ENCODE peak calls at places on chromosomes 2 and 18, in nine cellular contexts. R is IMR-90; V is sigmoid colon; H is neuronal stem cell; S is tibial nerve; Y is H1; Q is GM23338; X is tibial artery; W is CD8-positive, alpha-beta memory T cell. N is an unnamed sample.
A peak's percentile ranks its signal among the peaks of the same experiment; 100 is the strongest.

GRCh38 chr18:64618390-64618789 is 469.5 kb upstream of the LINC00305 start:
- DNase-seq in R (no peak), V (no peak), H (no peak), S (no peak), Y (no peak), Q (no peak), X (no peak), W (no peak), N (no peak)

GRCh38 chr18:36828157-36828629 is 609 bp downstream of the TPGS2 start:
- DNase-seq in R (peak; percentile 55), V (peak; percentile 63), H (peak; percentile 48), S (peak; percentile 22), Y (no peak), Q (peak; percentile 70), X (peak; percentile 25), W (peak; percentile 17), N (peak; percentile 4)

GRCh38 chr2:196535080-196535479 is 104.4 kb upstream of the CCDC150 start:
- DNase-seq in R (no peak), V (no peak), H (no peak), S (no peak), Y (no peak), Q (no peak), X (no peak), W (no peak), N (no peak)

GRCh38 chr2:235116885-235117492 is 165.2 kb downstream of the SH3BP4 start:
- DNase-seq in R (peak; percentile 48), V (no peak), H (peak; percentile 27), S (no peak), Y (no peak), Q (peak; percentile 77), X (no peak), W (no peak), N (no peak)

GRCh38 chr2:166803314-166803986 is 84.8 kb upstream of the XIRP2 start:
- DNase-seq in R (peak; percentile 48), V (no peak), H (no peak), S (no peak), Y (no peak), Q (no peak), X (no peak), W (no peak), N (no peak)

GRCh38 chr2:174325373-174325772 is 9.4 kb upstream of the SP9 start:
- DNase-seq in R (no peak), V (no peak), H (no peak), S (no peak), Y (no peak), Q (peak; percentile 47), X (no peak), W (no peak), N (no peak)

GRCh38 chr18:49011291-49011746 is 60.6 kb upstream of the SMAD7 start:
- DNase-seq in R (no peak), V (peak; percentile 44), H (no peak), S (no peak), Y (no peak), Q (no peak), X (no peak), W (no peak), N (no peak)

GRCh38 chr2:156175946-156176345 is 156.6 kb downstream of the NR4A2 start:
- DNase-seq in R (no peak), V (no peak), H (no peak), S (no peak), Y (no peak), Q (no peak), X (no peak), W (no peak), N (no peak)

GRCh38 chr2:41894563-41895333 is 153.1 kb upstream of the PKDCC start:
- DNase-seq in R (no peak), V (no peak), H (no peak), S (no peak), Y (no peak), Q (no peak), X (no peak), W (no peak), N (no peak)

GRCh38 chr2:206783718-206784117 is 18.3 kb downstream of the FASTKD2 start:
- DNase-seq in R (no peak), V (no peak), H (no peak), S (no peak), Y (no peak), Q (peak; percentile 65), X (no peak), W (no peak), N (no peak)

GRCh38 chr18:27171993-27172392 is 13.1 kb downstream of the CHST9 start:
- DNase-seq in R (no peak), V (no peak), H (no peak), S (no peak), Y (no peak), Q (no peak), X (no peak), W (no peak), N (no peak)

GRCh38 chr18:7104649-7105048 is 12.9 kb downstream of the LAMA1 start:
- DNase-seq in R (no peak), V (no peak), H (no peak), S (no peak), Y (no peak), Q (no peak), X (no peak), W (no peak), N (no peak)

GRCh38 chr18:46220116-46220515 is 115.9 kb downstream of the HAUS1 start:
- DNase-seq in R (peak; percentile 92), V (no peak), H (no peak), S (no peak), Y (no peak), Q (no peak), X (no peak), W (no peak), N (no peak)

GRCh38 chr2:195694553-195694952 is 37.5 kb downstream of the SLC39A10 start:
- DNase-seq in R (no peak), V (no peak), H (no peak), S (no peak), Y (no peak), Q (no peak), X (no peak), W (no peak), N (no peak)

GRCh38 chr2:46306320-46306719 is 9.1 kb downstream of the EPAS1 start:
- DNase-seq in R (peak; percentile 37), V (no peak), H (no peak), S (no peak), Y (no peak), Q (no peak), X (no peak), W (no peak), N (no peak)

GRCh38 chr2:111898703-111899514 is 502 bp downstream of the MERTK start:
- DNase-seq in R (no peak), V (peak; percentile 74), H (peak; percentile 61), S (no peak), Y (no peak), Q (peak; percentile 62), X (peak; percentile 37), W (no peak), N (no peak)

GRCh38 chr2:232592687-232593407 is 40.6 kb upstream of the EFHD1 start:
- DNase-seq in R (peak; percentile 82), V (no peak), H (no peak), S (no peak), Y (no peak), Q (no peak), X (no peak), W (no peak), N (no peak)

GRCh38 chr2:230949966-230950832 is 25.2 kb upstream of the GPR55 start:
- DNase-seq in R (no peak), V (no peak), H (no peak), S (no peak), Y (no peak), Q (no peak), X (no peak), W (no peak), N (no peak)

GRCh38 chr2:181037922-181038321 is 57.5 kb downstream of the UBE2E3 start:
- DNase-seq in R (peak; percentile 90), V (no peak), H (no peak), S (no peak), Y (no peak), Q (no peak), X (no peak), W (no peak), N (no peak)
- H3K27ac ChIP-seq in R (no peak overlapping the region), V (no peak overlapping the region), H (no peak overlapping the region), S (no peak overlapping the region), Y (no peak overlapping the region), Q (no peak overlapping the region), X (no peak overlapping the region), W (no peak overlapping the region), N (no peak overlapping the region)

DNA sequence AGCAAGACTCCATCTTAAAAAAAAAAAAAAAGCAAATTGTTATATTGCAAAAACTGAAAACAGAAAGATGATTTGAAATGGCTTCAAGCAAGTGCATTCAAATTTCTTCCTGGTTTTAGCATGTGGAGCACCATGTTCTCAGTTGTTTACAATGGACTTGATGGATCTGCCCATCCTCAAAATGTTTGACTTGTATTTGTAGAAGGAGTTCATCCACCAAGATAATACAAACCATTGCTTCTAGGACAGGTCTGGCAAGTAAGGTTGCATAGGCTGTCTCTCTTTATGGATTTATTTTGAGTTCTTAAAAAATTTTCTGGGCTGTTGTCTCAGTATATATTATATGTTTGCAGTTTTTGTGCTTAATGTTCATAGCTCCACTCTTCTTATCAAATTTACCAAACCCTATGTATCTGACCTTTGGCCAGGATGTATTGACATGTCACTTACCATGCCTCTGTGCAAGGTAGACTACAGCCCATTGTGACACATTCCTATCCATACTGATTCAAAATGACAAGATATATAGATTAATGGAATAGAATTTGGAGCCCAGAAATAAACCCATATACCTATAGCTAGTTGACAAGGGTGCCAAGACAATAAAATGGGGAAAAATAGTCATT is 21.7 kb upstream of the ZCCHC2 start:
- DNase-seq in R (no peak), V (no peak), H (no peak), S (no peak), Y (no peak), Q (no peak), X (no peak), W (no peak), N (no peak)
- H3K27me3 ChIP-seq in R (peaks cover 6% of the 10 kb centered on the region), V (no peaks in the 10 kb centered on the region), H (no peaks in the 10 kb centered on the region), S (no peaks in the 10 kb centered on the region), Y (no peaks in the 10 kb centered on the region), Q (no peaks in the 10 kb centered on the region), X (no peaks in the 10 kb centered on the region), W (no peaks in the 10 kb centered on the region), N (no peaks in the 10 kb centered on the region)

GRCh38 chr2:38145226-38145625 is 69.3 kb upstream of the CYP1B1 start:
- DNase-seq in R (no peak), V (no peak), H (no peak), S (no peak), Y (no peak), Q (no peak), X (no peak), W (no peak), N (no peak)
- H3K4me3 ChIP-seq in R (no peak overlapping the region), V (no peak overlapping the region), H (no peak overlapping the region), S (no peak overlapping the region), Y (no peak overlapping the region), Q (no peak overlapping the region), X (no peak overlapping the region), W (no peak overlapping the region), N (no peak overlapping the region)

DNA sequence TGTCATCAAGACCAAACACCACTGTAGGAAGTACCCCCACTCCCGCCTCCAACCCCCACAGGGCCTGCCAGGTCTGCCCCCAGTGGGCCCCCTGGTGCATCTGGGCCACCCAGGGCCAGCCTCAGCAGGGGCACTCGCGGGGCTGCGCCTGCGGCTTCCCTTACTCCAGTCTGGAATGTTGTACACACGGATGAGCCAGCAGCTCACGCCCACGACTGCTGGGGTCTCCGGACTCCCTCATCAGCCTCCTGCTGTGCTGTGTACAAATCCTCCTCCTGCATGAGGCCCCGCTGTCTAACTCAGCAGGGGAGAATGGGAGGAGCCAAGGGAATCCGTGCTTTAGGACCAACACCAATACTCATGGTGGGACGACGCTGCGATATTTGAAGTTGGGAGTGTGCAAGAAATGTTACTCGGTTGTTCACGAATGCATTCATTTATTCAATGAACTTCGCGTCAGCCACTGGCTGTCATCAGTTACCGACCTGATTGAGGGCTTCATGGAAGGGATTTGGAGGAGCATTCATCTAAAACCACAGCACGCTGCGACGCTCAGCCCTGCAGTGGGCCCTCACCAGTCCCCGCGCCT is 654 bp upstream of the ASB1 start:
- DNase-seq in R (peak; percentile 68), V (no peak), H (peak; percentile 59), S (no peak), Y (no peak), Q (peak; percentile 55), X (no peak), W (no peak), N (no peak)
- H3K27ac ChIP-seq in R (peak overlapping the region; percentile 99), V (peak overlapping the region; percentile 84), H (peak overlapping the region; percentile 97), S (peak overlapping the region; percentile 88), Y (peak overlapping the region; percentile 84), Q (peak overlapping the region; percentile 95), X (peak overlapping the region; percentile 88), W (peak overlapping the region; percentile 92), N (peak overlapping the region; percentile 74)